ENCODE peak calls at places on chromosomes 12 and 14, in five cellular contexts. W is ovary, I is suprapubic skin, T is K562, K is stomach. A is an unnamed sample.

GRCh38 chr12:32047357-32047828 is 59.3 kb upstream of the BICD1 start:
- DNase-seq in W (no peak), K (no peak), T (peak), I (no peak), A (no peak)

GRCh38 chr12:86256169-86256568 is at the start of gene MGAT4C:
- DNase-seq in W (no peak), T (no peak), I (no peak), K (no peak), A (no peak)

GRCh38 chr14:104086661-104087461 is 1.4 kb downstream of the ASPG start:
- DNase-seq in K (peak), W (peak), I (no peak), T (no peak), A (peak)

GRCh38 chr14:90959344-90959743 is 101.1 kb downstream of the RPS6KA5 start:
- DNase-seq in T (no peak), K (no peak), I (no peak), W (no peak), A (no peak)

GRCh38 chr12:108605690-108606406 is 8.0 kb upstream of the TMEM119 start:
- DNase-seq in W (no peak), K (no peak), I (no peak), T (no peak), A (no peak)

GRCh38 chr14:77161011-77161410 is 19.4 kb upstream of the ZDHHC22 start:
- DNase-seq in W (no peak), T (no peak), I (peak), K (no peak), A (no peak)

GRCh38 chr14:63100597-63100996 is 55.3 kb upstream of the KCNH5 start:
- DNase-seq in I (no peak), W (no peak), T (no peak), K (no peak), A (no peak)

GRCh38 chr12:55703976-55704761 is 3.5 kb downstream of the ITGA7 start:
- DNase-seq in I (no peak), T (no peak), K (no peak), W (peak), A (no peak)

GRCh38 chr14:48247972-48248371 is 572.6 kb upstream of the MDGA2 start:
- DNase-seq in W (no peak), I (no peak), K (no peak), T (no peak), A (no peak)

GRCh38 chr12:5003025-5003666 is 40.5 kb upstream of the KCNA5 start:
- DNase-seq in I (no peak), T (peak), W (no peak), K (peak), A (peak)

GRCh38 chr12:56866493-56866892 is 67.7 kb downstream of the SDR9C7 start:
- DNase-seq in I (no peak), T (no peak), K (no peak), W (no peak), A (no peak)

GRCh38 chr14:67729072-67729561 is 27.4 kb downstream of the RDH12 start:
- DNase-seq in K (peak), W (no peak), T (no peak), I (no peak), A (peak)

GRCh38 chr14:57987051-57987450 is 121.2 kb upstream of the SLC35F4 start:
- DNase-seq in K (no peak), W (no peak), I (no peak), T (no peak), A (no peak)

GRCh38 chr12:125065021-125065752 is at the start of gene AACS:
- DNase-seq in I (peak), T (peak), W (peak), K (peak), A (peak)

GRCh38 chr14:86057018-86057667 is 527.2 kb downstream of the FLRT2 start:
- DNase-seq in I (no peak), K (no peak), T (peak), W (peak), A (no peak)

GRCh38 chr14:54632452-54632851 is 65.5 kb downstream of the SAMD4A start:
- DNase-seq in I (no peak), T (no peak), W (no peak), K (no peak), A (no peak)

GRCh38 chr14:54629635-54630360 is 62.9 kb downstream of the SAMD4A start:
- DNase-seq in W (no peak), K (no peak), I (no peak), T (no peak), A (no peak)

GRCh38 chr14:54629183-54629582 is 62.3 kb downstream of the SAMD4A start:
- DNase-seq in T (no peak), K (no peak), W (no peak), I (no peak), A (no peak)

GRCh38 chr14:54631016-54631415 is 64.1 kb downstream of the SAMD4A start:
- DNase-seq in T (no peak), W (no peak), K (no peak), I (no peak), A (no peak)

DNA sequence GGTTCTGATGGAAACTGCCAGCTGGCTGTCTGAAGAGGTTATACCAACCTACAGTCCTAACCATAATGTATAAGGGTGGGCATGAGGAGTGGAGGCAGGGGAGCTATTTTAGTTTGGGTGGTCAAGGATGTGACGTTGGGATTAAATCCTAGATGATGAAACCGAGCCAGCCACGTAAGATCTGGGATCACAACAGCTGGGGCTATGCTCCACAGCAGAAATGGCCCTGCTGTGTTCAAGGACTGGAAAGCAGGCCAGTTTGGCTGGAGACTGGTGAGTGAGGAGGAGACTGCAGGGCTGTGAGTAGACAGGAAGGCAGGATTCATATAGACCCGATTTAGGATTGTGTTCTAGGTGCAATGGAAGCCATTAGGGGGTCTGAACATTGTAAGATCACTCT is 66.1 kb downstream of the SAMD4A start:
- DNase-seq in I (no peak), K (no peak), T (no peak), W (no peak), A (no peak)
- TF ChIP-seq CTCF in I (no peak), K (no peak), T (no peak), W (no peak), A (no peak)

GRCh38 chr14:22773162-22774010 is 6.9 kb downstream of the OXA1L start:
- DNase-seq in W (no peak), I (no peak), K (no peak), T (no peak), A (no peak)

GRCh38 chr14:22774011-22774706 is 7.7 kb downstream of the OXA1L start:
- DNase-seq in I (no peak), T (no peak), W (no peak), K (no peak), A (no peak)

GRCh38 chr14:22769369-22769768 is 2.9 kb downstream of the OXA1L start:
- DNase-seq in W (no peak), T (no peak), I (no peak), K (no peak), A (no peak)

GRCh38 chr14:22770481-22771187 is 4.1 kb downstream of the OXA1L start:
- DNase-seq in I (no peak), K (no peak), T (no peak), W (peak), A (no peak)

GRCh38 chr14:22772725-22773124 is 6.2 kb downstream of the OXA1L start:
- DNase-seq in K (no peak), W (no peak), T (no peak), I (no peak), A (no peak)
- TF ChIP-seq POLR2A in K (no peak), W (no peak), T (no peak), I (no peak), A (no peak)

DNA sequence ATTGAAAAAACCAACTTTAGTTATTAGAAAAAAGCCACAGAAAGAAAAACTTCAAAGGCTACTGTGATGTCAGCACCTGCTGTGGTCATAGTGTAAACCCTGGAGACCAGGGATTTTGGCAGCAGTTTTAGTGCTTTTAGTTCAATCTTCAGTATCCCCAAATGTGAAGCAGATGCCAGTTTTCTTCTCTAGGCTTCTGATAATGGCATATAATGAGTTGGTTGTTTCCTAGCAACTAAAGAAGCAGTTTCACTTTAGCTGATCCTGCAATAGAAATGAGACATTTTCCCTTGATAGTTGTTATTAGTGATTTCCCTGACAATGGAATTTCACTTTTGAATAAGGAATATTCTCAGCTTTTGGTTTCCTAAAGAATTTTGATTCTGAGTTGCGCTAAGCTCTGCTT is 131.2 kb downstream of the NUBPL start:
- DNase-seq in K (no peak), W (no peak), T (no peak), I (no peak), A (no peak)
- TF ChIP-seq EP300 in K (no peak), W (no peak), T (no peak), I (no peak), A (no peak)

GRCh38 chr12:131980263-131980662 is 30.5 kb downstream of the EP400 start:
- DNase-seq in T (no peak), K (no peak), I (no peak), W (no peak), A (no peak)
- TF ChIP-seq CTCF in T (peak), K (no peak), I (no peak), W (no peak), A (no peak)

DNA sequence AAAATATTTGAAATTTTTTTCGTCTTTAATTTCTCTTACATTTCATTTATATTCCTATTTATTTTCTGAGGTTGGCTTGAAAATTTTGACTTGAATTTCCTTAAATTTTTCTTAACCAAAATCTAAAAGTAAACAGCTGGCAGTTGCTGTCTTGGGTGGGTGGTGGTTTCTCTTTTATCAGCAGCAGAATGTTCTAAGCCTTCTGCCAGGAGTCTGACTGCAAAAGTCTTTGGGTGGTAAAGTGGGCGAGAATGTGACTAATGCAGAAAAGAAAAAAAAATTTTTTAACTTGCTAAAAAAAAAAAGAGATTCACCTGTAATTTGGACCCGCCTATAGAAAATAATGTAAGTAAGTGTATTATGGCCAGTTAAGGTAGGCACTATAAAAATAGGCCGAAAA is 2.5 kb downstream of the FGFR1OP2 start:
- DNase-seq in I (no peak), W (no peak), K (no peak), T (no peak), A (no peak)
- TF ChIP-seq POLR2A in I (no peak), W (no peak), K (no peak), T (no peak), A (no peak)

GRCh38 chr12:13112968-13113367 is 9.5 kb upstream of the GSG1 start:
- DNase-seq in I (no peak), W (no peak), T (no peak), K (no peak), A (no peak)

GRCh38 chr12:13116259-13116658 is 12.8 kb upstream of the GSG1 start:
- DNase-seq in W (no peak), I (no peak), K (no peak), T (no peak), A (no peak)

GRCh38 chr12:13120431-13120830 is 17.0 kb upstream of the GSG1 start:
- DNase-seq in W (no peak), K (no peak), T (no peak), I (no peak), A (no peak)

GRCh38 chr12:13116971-13117370 is 13.5 kb upstream of the GSG1 start:
- DNase-seq in K (no peak), W (no peak), I (no peak), T (no peak), A (no peak)

GRCh38 chr12:13114251-13115052 is 11.0 kb upstream of the GSG1 start:
- DNase-seq in I (no peak), W (no peak), T (no peak), K (no peak), A (no peak)
- TF ChIP-seq EP300 in I (no peak), W (no peak), T (no peak), K (no peak), A (no peak)